ENCODE peak calls at places on chromosomes 1 and 21, in six cellular contexts. One of them, this sample, is unnamed.

GRCh38 chr1:29324202-29324601 is 87.9 kb downstream of the PTPRU start:
- DNase-seq in GM12891: no peak
- DNase-seq in H1: no peak
- DNase-seq in GM12878: no peak
- DNase-seq in HepG2: no peak
- DNase-seq in K562: no peak
- DNase-seq in this sample: no peak

GRCh38 chr21:35052786-35053185 is 3.7 kb upstream of the RUNX1 start:
- DNase-seq in GM12891: no peak
- DNase-seq in H1: no peak
- DNase-seq in GM12878: no peak
- DNase-seq in HepG2: no peak
- DNase-seq in K562: no peak
- DNase-seq in this sample: no peak

GRCh38 chr1:50493710-50494109 is 70.5 kb upstream of the DMRTA2 start:
- DNase-seq in GM12891: no peak
- DNase-seq in H1: no peak
- DNase-seq in GM12878: no peak
- DNase-seq in HepG2: no peak
- DNase-seq in K562: no peak
- DNase-seq in this sample: no peak

GRCh38 chr1:117795190-117795589 is 134.2 kb downstream of the GDAP2 start:
- DNase-seq in GM12891: no peak
- DNase-seq in H1: no peak
- DNase-seq in GM12878: no peak
- DNase-seq in HepG2: no peak
- DNase-seq in K562: peak
- DNase-seq in this sample: no peak

GRCh38 chr1:194644528-194644927 is 1458.1 kb upstream of the B3GALT2 start:
- DNase-seq in GM12891: no peak
- DNase-seq in H1: no peak
- DNase-seq in GM12878: no peak
- DNase-seq in HepG2: no peak
- DNase-seq in K562: no peak
- DNase-seq in this sample: no peak

GRCh38 chr1:44632511-44633072 is 41.7 kb downstream of the TMEM53 start:
- DNase-seq in GM12891: no peak
- DNase-seq in H1: no peak
- DNase-seq in GM12878: no peak
- DNase-seq in HepG2: no peak
- DNase-seq in K562: peak
- DNase-seq in this sample: no peak

GRCh38 chr1:3066250-3066711 is 2.7 kb upstream of the PRDM16 start:
- DNase-seq in GM12891: no peak
- DNase-seq in H1: peak
- DNase-seq in GM12878: no peak
- DNase-seq in HepG2: peak
- DNase-seq in K562: peak
- DNase-seq in this sample: no peak

GRCh38 chr21:35256468-35256988 is 207.4 kb upstream of the RUNX1 start:
- DNase-seq in GM12891: no peak
- DNase-seq in H1: no peak
- DNase-seq in GM12878: no peak
- DNase-seq in HepG2: peak
- DNase-seq in K562: peak
- DNase-seq in this sample: no peak

GRCh38 chr1:192270398-192270797 is 46.4 kb upstream of the RGS21 start:
- DNase-seq in GM12891: no peak
- DNase-seq in H1: no peak
- DNase-seq in GM12878: no peak
- DNase-seq in HepG2: no peak
- DNase-seq in K562: no peak
- DNase-seq in this sample: no peak

GRCh38 chr1:220370041-220370700 is 97.9 kb upstream of the RAB3GAP2 start:
- DNase-seq in GM12891: no peak
- DNase-seq in H1: no peak
- DNase-seq in GM12878: no peak
- DNase-seq in HepG2: no peak
- DNase-seq in K562: no peak
- DNase-seq in this sample: no peak

GRCh38 chr1:226695335-226695900 is 43.7 kb downstream of the ITPKB start:
- DNase-seq in GM12891: no peak
- DNase-seq in H1: no peak
- DNase-seq in GM12878: no peak
- DNase-seq in HepG2: no peak
- DNase-seq in K562: no peak
- DNase-seq in this sample: no peak

GRCh38 chr1:82542141-82542540 is 741.4 kb downstream of the ADGRL2 start:
- DNase-seq in GM12891: no peak
- DNase-seq in H1: no peak
- DNase-seq in GM12878: no peak
- DNase-seq in HepG2: no peak
- DNase-seq in K562: no peak
- DNase-seq in this sample: no peak

GRCh38 chr1:33792651-33793050 is 71.2 kb upstream of the HMGB4 start:
- DNase-seq in GM12891: no peak
- DNase-seq in H1: no peak
- DNase-seq in GM12878: no peak
- DNase-seq in HepG2: no peak
- DNase-seq in K562: no peak
- DNase-seq in this sample: no peak

GRCh38 chr1:240170245-240170644 is 78.6 kb downstream of the FMN2 start:
- DNase-seq in GM12891: no peak
- DNase-seq in H1: no peak
- DNase-seq in GM12878: no peak
- DNase-seq in HepG2: no peak
- DNase-seq in K562: no peak
- DNase-seq in this sample: no peak

GRCh38 chr1:94731891-94732290 is 88.3 kb upstream of the SLC44A3 start:
- DNase-seq in GM12891: no peak
- DNase-seq in H1: peak
- DNase-seq in GM12878: no peak
- DNase-seq in HepG2: no peak
- DNase-seq in K562: no peak
- DNase-seq in this sample: no peak

GRCh38 chr1:32769524-32770220 is 47.5 kb downstream of the YARS1 start:
- DNase-seq in GM12891: no peak
- DNase-seq in H1: no peak
- DNase-seq in GM12878: no peak
- DNase-seq in HepG2: no peak
- DNase-seq in K562: peak
- DNase-seq in this sample: no peak

GRCh38 chr1:152942161-152942560 is 4.8 kb upstream of the SPRR5 start:
- DNase-seq in GM12891: no peak
- DNase-seq in H1: no peak
- DNase-seq in GM12878: no peak
- DNase-seq in HepG2: no peak
- DNase-seq in K562: no peak
- DNase-seq in this sample: no peak

GRCh38 chr1:152951711-152952110 is 4.7 kb downstream of the SPRR5 start:
- DNase-seq in GM12891: no peak
- DNase-seq in H1: peak
- DNase-seq in GM12878: no peak
- DNase-seq in HepG2: no peak
- DNase-seq in K562: no peak
- DNase-seq in this sample: no peak

GRCh38 chr1:152941037-152941700 is 5.8 kb upstream of the SPRR5 start:
- DNase-seq in GM12891: no peak
- DNase-seq in H1: no peak
- DNase-seq in GM12878: no peak
- DNase-seq in HepG2: no peak
- DNase-seq in K562: no peak
- DNase-seq in this sample: no peak

GRCh38 chr1:152946651-152947256 is at the start of gene SPRR5:
- DNase-seq in GM12891: no peak
- DNase-seq in H1: no peak
- DNase-seq in GM12878: no peak
- DNase-seq in HepG2: no peak
- DNase-seq in K562: no peak
- DNase-seq in this sample: no peak

DNA sequence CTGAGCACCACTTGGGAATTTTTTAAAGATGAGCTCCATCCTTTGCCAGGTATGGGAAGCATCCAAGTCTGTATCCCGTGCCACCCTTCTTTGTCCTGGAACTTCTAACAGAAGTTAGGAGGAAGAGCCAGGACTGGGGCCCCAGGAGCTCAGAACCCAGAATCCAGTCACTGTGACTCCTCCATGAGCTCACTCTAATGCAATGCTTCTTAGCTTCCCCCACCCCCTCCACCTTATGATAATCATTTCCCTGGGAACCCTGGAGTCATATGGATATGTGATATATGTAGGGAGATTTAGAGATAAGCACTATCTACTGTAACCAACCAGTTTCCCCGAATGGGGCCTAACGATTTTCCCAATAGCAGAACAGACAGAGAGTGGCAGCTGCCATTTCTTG is 758 bp upstream of the SPRR5 start:
- DNase-seq in GM12891: no peak
- DNase-seq in H1: no peak
- DNase-seq in GM12878: no peak
- DNase-seq in HepG2: no peak
- DNase-seq in K562: no peak
- DNase-seq in this sample: no peak
- TF ChIP-seq TAF1 in GM12891: no peak
- TF ChIP-seq TAF1 in H1: no peak
- TF ChIP-seq TAF1 in GM12878: no peak
- TF ChIP-seq TAF1 in HepG2: no peak
- TF ChIP-seq TAF1 in K562: no peak
- TF ChIP-seq TAF1 in this sample: no peak

GRCh38 chr1:212147581-212148033 is 112.1 kb downstream of the DTL start:
- DNase-seq in GM12891: no peak
- DNase-seq in H1: no peak
- DNase-seq in GM12878: no peak
- DNase-seq in HepG2: no peak
- DNase-seq in K562: peak
- DNase-seq in this sample: no peak
- TF ChIP-seq POLR2AphosphoS5 in GM12891: no peak
- TF ChIP-seq POLR2AphosphoS5 in H1: no peak
- TF ChIP-seq POLR2AphosphoS5 in GM12878: no peak
- TF ChIP-seq POLR2AphosphoS5 in HepG2: no peak
- TF ChIP-seq POLR2AphosphoS5 in K562: no peak
- TF ChIP-seq POLR2AphosphoS5 in this sample: no peak

GRCh38 chr1:248873409-248873992 is 14.6 kb upstream of the ZNF692 start:
- DNase-seq in GM12891: peak
- DNase-seq in H1: peak
- DNase-seq in GM12878: peak
- DNase-seq in HepG2: peak
- DNase-seq in K562: peak
- DNase-seq in this sample: peak
- TF ChIP-seq POLR2A in GM12891: peak
- TF ChIP-seq POLR2A in H1: no peak
- TF ChIP-seq POLR2A in GM12878: peak
- TF ChIP-seq POLR2A in HepG2: peak
- TF ChIP-seq POLR2A in K562: peak
- TF ChIP-seq POLR2A in this sample: peak

GRCh38 chr1:203270448-203270847 is 34.9 kb upstream of the BTG2 start:
- DNase-seq in GM12891: no peak
- DNase-seq in H1: no peak
- DNase-seq in GM12878: no peak
- DNase-seq in HepG2: no peak
- DNase-seq in K562: no peak
- DNase-seq in this sample: no peak

GRCh38 chr1:203272633-203273205 is 32.6 kb upstream of the BTG2 start:
- DNase-seq in GM12891: no peak
- DNase-seq in H1: no peak
- DNase-seq in GM12878: no peak
- DNase-seq in HepG2: no peak
- DNase-seq in K562: no peak
- DNase-seq in this sample: no peak

GRCh38 chr1:203269654-203270020 is 35.7 kb upstream of the BTG2 start:
- DNase-seq in GM12891: no peak
- DNase-seq in H1: no peak
- DNase-seq in GM12878: no peak
- DNase-seq in HepG2: no peak
- DNase-seq in K562: no peak
- DNase-seq in this sample: no peak

GRCh38 chr1:203271962-203272632 is 33.2 kb upstream of the BTG2 start:
- DNase-seq in GM12891: no peak
- DNase-seq in H1: no peak
- DNase-seq in GM12878: no peak
- DNase-seq in HepG2: no peak
- DNase-seq in K562: no peak
- DNase-seq in this sample: no peak

DNA sequence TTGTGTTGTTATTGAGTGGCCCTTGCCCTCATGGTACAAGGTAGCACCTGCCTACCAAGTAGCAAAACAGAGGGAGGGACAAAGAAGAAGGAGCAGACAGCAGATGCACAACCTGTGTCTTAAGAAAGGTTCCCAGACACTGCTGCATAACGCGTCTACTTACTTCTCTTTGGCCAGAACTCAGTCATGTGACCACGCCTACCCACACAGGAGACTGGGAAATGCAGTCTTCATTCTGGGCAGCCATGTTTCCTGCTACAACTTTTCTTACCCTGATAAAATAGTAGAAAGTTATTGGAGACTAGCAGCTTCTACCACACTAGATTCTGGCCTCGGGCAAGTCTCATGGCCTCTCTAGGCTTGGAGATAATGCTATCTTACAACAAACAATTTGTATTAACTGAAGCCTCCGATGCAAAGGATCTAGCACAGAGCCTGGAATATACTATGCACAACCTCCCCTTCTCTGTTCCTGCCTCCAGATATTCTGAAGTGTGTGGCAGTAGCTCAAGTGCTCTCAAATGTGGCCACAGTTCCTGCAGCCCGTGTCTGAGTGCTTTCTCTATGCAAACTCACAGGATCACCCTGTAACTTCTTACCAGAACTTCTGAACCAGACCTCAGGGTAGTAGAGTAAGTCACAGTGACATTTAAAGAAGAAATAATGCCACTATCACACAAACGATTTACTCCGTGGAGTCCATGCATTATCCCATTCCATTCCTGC is 34.1 kb upstream of the BTG2 start:
- DNase-seq in GM12891: no peak
- DNase-seq in H1: peak
- DNase-seq in GM12878: no peak
- DNase-seq in HepG2: no peak
- DNase-seq in K562: peak
- DNase-seq in this sample: no peak
- TF ChIP-seq TAF1 in GM12891: no peak
- TF ChIP-seq TAF1 in H1: no peak
- TF ChIP-seq TAF1 in GM12878: no peak
- TF ChIP-seq TAF1 in HepG2: no peak
- TF ChIP-seq TAF1 in K562: no peak
- TF ChIP-seq TAF1 in this sample: no peak

GRCh38 chr1:199573047-199573446 is 454.5 kb upstream of the NR5A2 start:
- DNase-seq in GM12891: no peak
- DNase-seq in H1: no peak
- DNase-seq in GM12878: no peak
- DNase-seq in HepG2: no peak
- DNase-seq in K562: no peak
- DNase-seq in this sample: no peak
- TF ChIP-seq POLR2AphosphoS5 in GM12891: no peak
- TF ChIP-seq POLR2AphosphoS5 in H1: no peak
- TF ChIP-seq POLR2AphosphoS5 in GM12878: no peak
- TF ChIP-seq POLR2AphosphoS5 in HepG2: no peak
- TF ChIP-seq POLR2AphosphoS5 in K562: no peak
- TF ChIP-seq POLR2AphosphoS5 in this sample: no peak

GRCh38 chr1:151816964-151817730 is 11.9 kb upstream of the LINGO4 start:
- DNase-seq in GM12891: no peak
- DNase-seq in H1: no peak
- DNase-seq in GM12878: no peak
- DNase-seq in HepG2: no peak
- DNase-seq in K562: no peak
- DNase-seq in this sample: no peak
- TF ChIP-seq POLR2A in GM12891: no peak
- TF ChIP-seq POLR2A in H1: no peak
- TF ChIP-seq POLR2A in GM12878: no peak
- TF ChIP-seq POLR2A in HepG2: no peak
- TF ChIP-seq POLR2A in K562: no peak
- TF ChIP-seq POLR2A in this sample: no peak

This sample was measured in GM12892.